ENCODE peak calls at places on chromosome 11, in ten cellular contexts. B is Right ventricle myocardium superior; N is pancreas; I is AG20443; S is body of pancreas; Z is HTR-8/SVneo; M is astrocyte of the cerebellum; J is activated CD4-positive, alpha-beta T cell treated with anti-CD3 and anti-CD28 coated beads, Interleukin-2, amount 50 U/mL, for 1 hour; C is hippocampal formation; A is CD8-positive, alpha-beta T cell. T is an unnamed sample.

GRCh38 chr11:28679795-28680194 is 571.6 kb downstream of the METTL15 start:
- DNase-seq in I (peak), Z (no peak), A (no peak), C (no peak), S (no peak), B (no peak), M (peak), J (no peak), N (no peak), T (no peak)

GRCh38 chr11:1565173-1565903 is 6.7 kb downstream of the DUSP8 start:
- DNase-seq in C (no peak), B (no peak), J (no peak), N (peak), S (no peak), I (no peak), M (no peak), A (peak), Z (no peak), T (no peak)

GRCh38 chr11:61023086-61024035 is 51.9 kb downstream of the CD6 start:
- DNase-seq in S (no peak), Z (no peak), J (peak), A (peak), B (peak), M (no peak), N (no peak), I (no peak), C (no peak), T (no peak)

GRCh38 chr11:89182773-89183172 is 5.1 kb downstream of the TYR start:
- DNase-seq in A (no peak), J (no peak), B (no peak), I (peak), C (no peak), S (no peak), M (peak), N (no peak), Z (no peak), T (no peak)

GRCh38 chr11:10087621-10088225 is 206.3 kb downstream of the SBF2 start:
- DNase-seq in S (no peak), C (no peak), N (no peak), J (no peak), M (no peak), Z (no peak), I (no peak), A (no peak), B (no peak), T (no peak)

GRCh38 chr11:67431346-67432249 is 3.3 kb downstream of the RPS6KB2 start:
- DNase-seq in Z (no peak), I (no peak), J (no peak), B (no peak), N (no peak), M (no peak), C (no peak), S (no peak), A (no peak), T (no peak)

GRCh38 chr11:67111261-67111660 is 7.8 kb upstream of the KDM2A start:
- DNase-seq in B (no peak), Z (no peak), S (no peak), C (no peak), J (no peak), I (no peak), A (no peak), N (no peak), M (no peak), T (no peak)

GRCh38 chr11:18420067-18420466 is 7.9 kb downstream of the LDHC start:
- DNase-seq in S (no peak), A (no peak), B (no peak), Z (no peak), C (no peak), I (no peak), J (no peak), N (no peak), M (no peak), T (no peak)

GRCh38 chr11:3111919-3112690 is 53.0 kb downstream of the OSBPL5 start:
- DNase-seq in J (no peak), Z (no peak), B (no peak), I (no peak), N (no peak), S (no peak), M (no peak), C (no peak), A (no peak), T (no peak)

GRCh38 chr11:46551261-46551660 is 42.6 kb downstream of the AMBRA1 start:
- DNase-seq in S (no peak), C (no peak), N (no peak), M (no peak), B (no peak), Z (no peak), A (no peak), J (no peak), I (no peak), T (no peak)

GRCh38 chr11:31262761-31263160 is 106.8 kb downstream of the DCDC1 start:
- DNase-seq in C (no peak), Z (no peak), M (peak), B (no peak), J (no peak), S (no peak), A (no peak), N (no peak), I (peak), T (peak)

GRCh38 chr11:106670069-106670468 is 348.2 kb downstream of the GUCY1A2 start:
- DNase-seq in B (no peak), J (no peak), S (no peak), C (no peak), Z (no peak), M (peak), N (no peak), A (no peak), I (no peak), T (no peak)

GRCh38 chr11:73431431-73431830 is 55.2 kb downstream of the RELT start:
- DNase-seq in I (no peak), M (no peak), C (no peak), A (no peak), Z (no peak), J (no peak), B (no peak), N (no peak), S (no peak), T (no peak)

GRCh38 chr11:74806267-74806666 is 57.6 kb downstream of the RNF169 start:
- DNase-seq in I (no peak), B (no peak), C (no peak), A (no peak), M (no peak), Z (no peak), J (no peak), N (no peak), S (no peak), T (no peak)

GRCh38 chr11:69704508-69705245 is 855 bp upstream of the FGF19 start:
- DNase-seq in J (no peak), B (no peak), Z (no peak), C (no peak), N (no peak), I (peak), M (no peak), S (no peak), A (no peak), T (no peak)

GRCh38 chr11:14537134-14537599 is 17.0 kb upstream of the PSMA1 start:
- DNase-seq in I (peak), C (peak), M (no peak), Z (peak), A (peak), N (no peak), J (peak), B (no peak), S (peak), T (peak)

GRCh38 chr11:130051077-130051476 is 18.6 kb upstream of the APLP2 start:
- DNase-seq in S (peak), M (no peak), I (peak), N (no peak), Z (no peak), C (no peak), J (no peak), A (no peak), B (no peak), T (no peak)

GRCh38 chr11:129593098-129593497 is 217.4 kb downstream of the BARX2 start:
- DNase-seq in N (no peak), B (no peak), Z (no peak), A (no peak), I (no peak), C (no peak), S (peak), M (no peak), J (no peak), T (no peak)

GRCh38 chr11:73760066-73760679 is 701 bp downstream of the RAB6A start:
- DNase-seq in A (no peak), I (peak), M (no peak), B (peak), S (peak), N (peak), J (peak), C (peak), Z (peak), T (peak)

T was measured in ACHN.